ENCODE peak calls at places on chromosomes 16 and 17, in ten cellular contexts. M is GM13976; I is endothelial cell; C is stimulated activated CD4-positive, alpha-beta T cell treated with anti-CD3 and anti-CD28 coated beads, Interleukin-2, amount 100 ng/mL, for 24 hours; A is NCI-H774; P is IMR-90; J is ELR; Q is NCI-H1694 treated with DMSO at 0.1 percent for 48 hours; R is amniotic stem cell; B is NCI-H510A. U is an unnamed sample.

GRCh38 chr17:39246274-39246673 is 20.5 kb upstream of the STAC2 start:
- DNase-seq in B (no peak), I (no peak), P (no peak), M (no peak), J (peak), R (no peak), C (no peak), Q (no peak), A (no peak), U (peak)

GRCh38 chr17:3879591-3880417 is 13.0 kb downstream of the CAMKK1 start:
- DNase-seq in I (no peak), R (no peak), P (no peak), A (no peak), Q (no peak), J (no peak), C (no peak), B (no peak), M (no peak), U (no peak)

GRCh38 chr17:45147581-45148182 is 593 bp upstream of the HEXIM1 start:
- DNase-seq in A (peak), J (peak), Q (peak), R (peak), M (peak), I (peak), C (peak), B (peak), P (peak), U (peak)

GRCh38 chr17:80195671-80196529 is 24.2 kb downstream of the SGSH start:
- DNase-seq in Q (no peak), P (no peak), A (no peak), M (peak), C (peak), B (no peak), I (peak), J (peak), R (no peak), U (no peak)

GRCh38 chr16:85316944-85317343 is 204.7 kb upstream of the CIBAR2 start:
- DNase-seq in I (no peak), M (no peak), C (no peak), P (no peak), B (no peak), R (no peak), J (no peak), Q (no peak), A (no peak), U (no peak)

GRCh38 chr17:42517516-42517915 is 18.5 kb upstream of the NAGLU start:
- DNase-seq in J (peak), A (peak), C (peak), I (peak), B (peak), R (peak), Q (peak), M (peak), P (peak), U (peak)

GRCh38 chr16:53913082-53913870 is 209.3 kb downstream of the FTO start:
- DNase-seq in P (peak), M (no peak), A (no peak), R (no peak), B (no peak), C (no peak), Q (no peak), J (peak), I (no peak), U (no peak)

GRCh38 chr17:35404360-35404759 is 27.9 kb downstream of the SLFN12 start:
- DNase-seq in I (no peak), Q (no peak), C (no peak), P (peak), M (no peak), A (no peak), B (no peak), J (peak), R (no peak), U (no peak)

GRCh38 chr16:20799599-20799998 is 6.7 kb downstream of the ERI2 start:
- DNase-seq in B (peak), I (no peak), P (peak), Q (peak), M (no peak), R (peak), A (peak), J (peak), C (no peak), U (peak)

GRCh38 chr16:89216315-89217137 is 977 bp upstream of the ZNF778 start:
- DNase-seq in C (peak), I (peak), J (peak), Q (peak), R (peak), B (peak), A (peak), M (peak), P (peak), U (peak)